ENCODE peak calls at places on chromosomes 2 and 18, in four cellular contexts. U is osteoblast, S is K562, Q is A673. E is an unnamed sample.
A peak's percentile ranks its signal among the peaks of the same experiment; 100 is the strongest.

GRCh38 chr18:75183524-75183923 is 25.4 kb downstream of the PTGR3 start:
- DNase-seq in Q (no peak), S (no peak), U (no peak), E (no peak)

GRCh38 chr2:10957396-10957795 is 45.7 kb downstream of the KCNF1 start:
- DNase-seq in S (no peak), U (peak; percentile 53), Q (no peak), E (no peak)

GRCh38 chr2:34570266-34570872 is 971.3 kb upstream of the FAM98A start:
- DNase-seq in U (no peak), Q (peak; percentile 63), S (no peak), E (no peak)

GRCh38 chr18:65380571-65380970 is 370.2 kb upstream of the CDH7 start:
- DNase-seq in S (no peak), Q (no peak), U (no peak), E (no peak)

GRCh38 chr18:24595556-24595955 is 135.1 kb downstream of the HRH4 start:
- DNase-seq in S (no peak), U (peak; percentile 0), Q (no peak), E (peak; percentile 58)

GRCh38 chr2:46655551-46656436 is 176.4 kb downstream of the TMEM247 start:
- DNase-seq in S (no peak), Q (no peak), U (peak; percentile 73), E (peak; percentile 84)

GRCh38 chr2:9997936-9998335 is 45.4 kb upstream of the KLF11 start:
- DNase-seq in S (no peak), Q (no peak), U (no peak), E (no peak)

GRCh38 chr2:109736177-109736827 is 57.8 kb upstream of the RGPD5 start:
- DNase-seq in Q (peak; percentile 71), U (peak; percentile 78), S (peak; percentile 43), E (peak; percentile 82)

GRCh38 chr2:197806317-197806633 is 1.9 kb downstream of the PLCL1 start:
- DNase-seq in U (no peak), S (no peak), Q (no peak), E (no peak)

GRCh38 chr2:143908843-143909242 is 611.1 kb downstream of the ZEB2 start:
- DNase-seq in S (peak; percentile 15), U (no peak), Q (no peak), E (no peak)

GRCh38 chr2:99861376-99861760 is 281.0 kb downstream of the AFF3 start:
- DNase-seq in U (peak; percentile 41), Q (no peak), S (no peak), E (no peak)

GRCh38 chr2:216215991-216216390 is 106.8 kb downstream of the XRCC5 start:
- DNase-seq in U (no peak), Q (peak; percentile 50), S (peak; percentile 48), E (peak; percentile 53)

GRCh38 chr18:48328473-48329205 is 80.5 kb downstream of the ZBTB7C start:
- DNase-seq in Q (no peak), S (no peak), U (no peak), E (peak; percentile 57)

GRCh38 chr18:57666818-57667497 is 45.3 kb upstream of the NARS1 start:
- DNase-seq in S (peak; percentile 80), Q (peak; percentile 61), U (no peak), E (no peak)

GRCh38 chr2:38499921-38500634 is 102.7 kb downstream of the HNRNPLL start:
- DNase-seq in Q (no peak), S (no peak), U (no peak), E (peak; percentile 30)

GRCh38 chr2:98483257-98483861 is 38.7 kb downstream of the INPP4A start:
- DNase-seq in U (no peak), S (no peak), Q (no peak), E (no peak)

GRCh38 chr18:28127763-28128737 is 48.9 kb downstream of the CDH2 start:
- DNase-seq in U (no peak), Q (no peak), S (no peak), E (no peak)

GRCh38 chr2:240002983-240003382 is 22.2 kb downstream of the NDUFA10 start:
- DNase-seq in Q (no peak), U (no peak), S (no peak), E (no peak)

GRCh38 chr2:158179660-158180059 is 78.0 kb downstream of the UPP2 start:
- DNase-seq in S (peak; percentile 39), Q (peak; percentile 51), U (no peak), E (peak; percentile 46)

GRCh38 chr2:64859208-64860161 is 129.7 kb upstream of the SLC1A4 start:
- DNase-seq in U (peak; percentile 99), S (peak; percentile 76), Q (peak; percentile 85), E (peak; percentile 89)

GRCh38 chr2:205762883-205763282 is 80.6 kb downstream of the NRP2 start:
- DNase-seq in Q (no peak), S (no peak), U (no peak), E (no peak)

GRCh38 chr2:238712011-238712410 is 135.9 kb upstream of the TWIST2 start:
- DNase-seq in S (no peak), U (no peak), Q (no peak), E (no peak)

GRCh38 chr2:181738074-181738473 is 57.8 kb upstream of the NEUROD1 start:
- DNase-seq in Q (peak; percentile 54), S (peak; percentile 8), U (no peak), E (no peak)

GRCh38 chr2:215833531-215834162 is 179.7 kb downstream of the MREG start:
- DNase-seq in S (peak; percentile 60), U (no peak), Q (peak; percentile 26), E (peak; percentile 93)

GRCh38 chr2:140869107-140869506 is 1261.7 kb downstream of the LRP1B start:
- DNase-seq in Q (no peak), S (no peak), U (no peak), E (no peak)

GRCh38 chr18:2851771-2852170 is 5.0 kb downstream of the EMILIN2 start:
- DNase-seq in Q (no peak), S (no peak), U (no peak), E (no peak)

GRCh38 chr2:236177967-236178909 is 10.1 kb upstream of the GBX2 start:
- DNase-seq in U (peak; percentile 99), S (peak; percentile 73), Q (peak; percentile 87), E (peak; percentile 79)

GRCh38 chr18:48319796-48320638 is 89.2 kb downstream of the ZBTB7C start:
- DNase-seq in U (no peak), S (no peak), Q (no peak), E (peak; percentile 56)

GRCh38 chr2:12493031-12493513 is 223.7 kb upstream of the TRIB2 start:
- DNase-seq in Q (peak; percentile 65), U (peak; percentile 80), S (peak; percentile 94), E (peak; percentile 96)

GRCh38 chr2:38997784-38998183 is 108.1 kb downstream of the ARHGEF33 start:
- DNase-seq in S (no peak), Q (peak; percentile 86), U (peak; percentile 92), E (peak; percentile 92)

GRCh38 chr2:116094196-116094595 is 1651.8 kb downstream of the DPP10 start:
- DNase-seq in Q (no peak), U (no peak), S (no peak), E (no peak)

GRCh38 chr2:45885111-45885685 is 233.7 kb downstream of the PRKCE start:
- DNase-seq in S (no peak), Q (no peak), U (no peak), E (peak; percentile 28)

GRCh38 chr2:23482607-23483006 is 97.6 kb downstream of the KLHL29 start:
- DNase-seq in U (no peak), S (no peak), Q (no peak), E (no peak)

GRCh38 chr2:158740591-158740990 is 54.5 kb upstream of the DAPL1 start:
- DNase-seq in Q (no peak), U (no peak), S (no peak), E (no peak)

GRCh38 chr2:128372621-128373341 is 54.1 kb upstream of the HS6ST1 start:
- DNase-seq in U (peak; percentile 21), S (no peak), Q (no peak), E (no peak)

GRCh38 chr2:213199871-213200270 is 48.5 kb upstream of the IKZF2 start:
- DNase-seq in S (no peak), U (no peak), Q (no peak), E (no peak)

GRCh38 chr2:216426166-216426777 is 14.0 kb downstream of the SMARCAL1 start:
- DNase-seq in Q (no peak), S (no peak), U (no peak), E (peak; percentile 15)

GRCh38 chr18:76565238-76566173 is 70.5 kb upstream of the ZNF516 start:
- DNase-seq in Q (peak; percentile 94), S (peak; percentile 27), U (peak; percentile 97), E (peak; percentile 83)
- H3K4me3 ChIP-seq in Q (peak overlapping the region; percentile 32), S (no peak overlapping the region), U (peak overlapping the region; percentile 69), E (no peak overlapping the region)

GRCh38 chr2:60552851-60553495 is 481 bp downstream of the BCL11A start:
- DNase-seq in S (no peak), U (no peak), Q (no peak), E (no peak)

GRCh38 chr2:60553496-60553991 is at the start of gene BCL11A:
- DNase-seq in U (peak; percentile 88), Q (peak; percentile 40), S (peak; percentile 7), E (peak; percentile 89)

GRCh38 chr2:60550984-60551240 is 2.5 kb downstream of the BCL11A start:
- DNase-seq in S (no peak), Q (no peak), U (no peak), E (no peak)

GRCh38 chr2:60551241-60552095 is 2.0 kb downstream of the BCL11A start:
- DNase-seq in S (no peak), Q (peak; percentile 48), U (peak; percentile 80), E (peak; percentile 70)

DNA sequence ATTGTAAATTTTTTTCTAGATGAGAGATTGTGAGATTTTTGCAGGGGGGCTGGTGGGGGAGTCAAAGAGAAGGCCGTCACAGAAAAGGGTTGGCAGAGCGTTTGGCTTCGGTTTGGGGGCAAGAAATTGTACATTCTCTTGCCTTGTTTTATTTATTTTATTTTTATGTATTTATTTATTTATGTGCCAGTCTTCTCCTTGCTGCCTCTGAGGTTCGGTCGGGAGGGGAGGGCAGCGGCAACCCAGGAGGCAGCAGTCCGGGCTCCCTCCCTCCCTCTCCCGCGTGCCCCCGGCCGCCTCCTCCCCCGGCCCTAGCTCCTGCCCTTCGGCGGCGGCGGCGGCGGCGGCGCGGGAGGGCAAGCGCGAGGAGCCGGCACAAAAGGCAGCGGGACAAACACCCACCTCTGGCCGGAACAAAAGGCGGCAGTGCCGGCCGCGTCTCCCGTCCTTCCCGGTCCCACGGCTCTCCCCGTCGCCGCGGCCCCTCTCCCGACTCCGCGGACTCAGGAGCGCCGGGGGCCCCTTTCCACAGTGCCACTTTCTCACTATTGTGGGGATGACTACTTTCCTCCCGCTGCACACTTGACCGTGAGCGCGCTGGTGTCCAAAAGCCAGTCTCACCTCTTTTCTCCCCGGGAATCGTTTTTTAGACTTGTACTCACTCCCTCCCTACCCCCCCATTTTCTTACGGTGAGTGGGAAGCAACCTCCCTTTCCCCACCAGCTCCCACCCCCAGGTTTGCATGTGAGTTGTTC is 1.2 kb downstream of the BCL11A start:
- DNase-seq in U (no peak), S (no peak), Q (no peak), E (peak; percentile 65)
- H3K27me3 ChIP-seq in U (peaks cover 70% of the 10 kb centered on the region), S (peaks cover 37% of the 10 kb centered on the region), Q (peaks cover 98% of the 10 kb centered on the region), E (peaks cover 26% of the 10 kb centered on the region)

GRCh38 chr2:191155608-191156071 is 4.8 kb upstream of the STAT4 start:
- DNase-seq in U (no peak), S (peak; percentile 6), Q (peak; percentile 60), E (peak; percentile 73)
- TF ChIP-seq CTCF in U (peak; percentile 79), S (peak; percentile 54), Q (peak; percentile 73), E (peak; percentile 82)

GRCh38 chr2:152762202-152762601 is 43.8 kb downstream of the ARL6IP6 start:
- DNase-seq in Q (peak; percentile 79), U (no peak), S (no peak), E (no peak)
- H3K4me3 ChIP-seq in Q (no peak overlapping the region), U (no peak overlapping the region), S (no peak overlapping the region), E (no peak overlapping the region)

E was measured in cardiac muscle cell.